ENCODE peak calls at places on chromosomes 11 and 22, in six cellular contexts. S is SK-N-SH, Q is K562, W is H1, V is HL-60, D is HepG2. O is an unnamed sample.

GRCh38 chr11:17574141-17574798 is 27.2 kb downstream of the OTOG start:
- DNase-seq in S (no peak), Q (no peak), W (no peak), V (no peak), D (no peak), O (no peak)

GRCh38 chr11:44589301-44589700 is 23.8 kb downstream of the CD82 start:
- DNase-seq in S (no peak), Q (no peak), W (no peak), V (no peak), D (no peak), O (no peak)

GRCh38 chr11:77590194-77590591 is 440 bp downstream of the AQP11 start:
- DNase-seq in S (no peak), Q (no peak), W (no peak), V (peak), D (peak), O (no peak)

GRCh38 chr11:85922367-85922766 is 67.2 kb downstream of the CCDC83 start:
- DNase-seq in S (no peak), Q (no peak), W (no peak), V (no peak), D (no peak), O (peak)

GRCh38 chr22:44523981-44524759 is 26.1 kb upstream of the RTL6 start:
- DNase-seq in S (no peak), Q (no peak), W (no peak), V (no peak), D (no peak), O (no peak)

GRCh38 chr11:24683578-24683977 is 186.7 kb downstream of the LUZP2 start:
- DNase-seq in S (no peak), Q (no peak), W (no peak), V (no peak), D (no peak), O (no peak)

GRCh38 chr22:20434773-20435172 is 2.9 kb downstream of the SCARF2 start:
- DNase-seq in S (no peak), Q (no peak), W (no peak), V (no peak), D (no peak), O (no peak)

GRCh38 chr11:134731562-134731961 is 319.5 kb upstream of the B3GAT1 start:
- DNase-seq in S (no peak), Q (no peak), W (peak), V (no peak), D (no peak), O (no peak)

GRCh38 chr11:128772814-128773213 is 78.9 kb downstream of the FLI1 start:
- DNase-seq in S (no peak), Q (no peak), W (no peak), V (peak), D (no peak), O (no peak)

GRCh38 chr11:31114437-31114836 is 255.1 kb downstream of the DCDC1 start:
- DNase-seq in S (no peak), Q (no peak), W (no peak), V (no peak), D (no peak), O (no peak)

GRCh38 chr11:76524919-76525318 is 80.1 kb downstream of the EMSY start:
- DNase-seq in S (no peak), Q (no peak), W (no peak), V (no peak), D (peak), O (no peak)

GRCh38 chr11:45383229-45383628 is 97.1 kb upstream of the SYT13 start:
- DNase-seq in S (no peak), Q (no peak), W (no peak), V (peak), D (no peak), O (no peak)

GRCh38 chr11:8810331-8811301 is 100.4 kb upstream of the AKIP1 start:
- DNase-seq in S (peak), Q (peak), W (no peak), V (no peak), D (peak), O (no peak)

GRCh38 chr11:46229250-46229649 is 48.2 kb upstream of the CREB3L1 start:
- DNase-seq in S (no peak), Q (no peak), W (no peak), V (no peak), D (no peak), O (no peak)

GRCh38 chr22:26398741-26399153 is 30.3 kb upstream of the ASPHD2 start:
- DNase-seq in S (peak), Q (peak), W (peak), V (peak), D (no peak), O (no peak)

GRCh38 chr11:70191495-70192140 is 11.5 kb upstream of the FADD start:
- DNase-seq in S (peak), Q (peak), W (peak), V (peak), D (peak), O (no peak)
- TF ChIP-seq GABPA in S (no peak), Q (no peak), W (peak), V (no peak), D (no peak), O (no peak)

DNA sequence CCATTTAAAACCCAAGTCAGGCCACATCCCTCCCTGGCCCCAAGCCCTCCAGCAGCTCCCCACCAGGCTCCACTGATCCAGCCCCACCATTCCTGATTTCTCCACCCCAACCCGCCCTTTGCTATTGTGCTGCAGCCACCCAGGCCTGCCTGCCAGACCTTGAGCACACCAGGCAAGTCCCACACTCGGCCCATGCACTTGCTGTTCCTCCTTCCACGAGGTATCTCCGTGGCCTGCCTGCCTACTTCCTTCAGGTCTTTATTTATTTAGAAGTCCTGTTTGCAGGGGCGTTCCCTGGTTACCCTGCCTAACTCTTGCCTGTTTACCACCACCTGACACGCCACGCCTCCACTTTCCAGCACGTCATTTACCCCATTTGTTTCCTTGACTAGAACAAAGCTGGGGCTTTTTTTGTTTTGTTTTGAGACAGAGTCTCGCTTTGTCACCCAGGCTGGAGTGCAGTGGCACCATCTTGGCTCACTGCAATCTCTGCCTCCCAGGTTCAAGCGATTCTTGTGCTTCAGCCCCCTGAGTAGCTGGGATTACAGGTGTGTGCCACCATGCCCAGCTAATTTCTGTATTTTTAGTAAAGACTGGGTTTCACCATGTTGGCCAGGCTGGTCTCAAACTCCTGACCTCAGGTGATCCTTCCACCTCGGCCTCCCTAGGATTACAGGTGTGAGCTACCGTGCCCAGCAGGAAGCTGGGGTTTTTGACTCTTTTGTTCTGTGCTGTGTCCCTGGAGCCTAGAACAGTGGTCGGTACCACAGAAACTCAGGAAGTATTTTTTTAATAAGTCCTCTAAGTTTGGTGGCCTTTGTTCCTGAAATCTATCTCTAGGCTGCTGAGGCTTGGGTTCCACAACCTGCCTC is 6.7 kb downstream of the CENPM start:
- DNase-seq in S (no peak), Q (no peak), W (no peak), V (no peak), D (no peak), O (peak)
- TF ChIP-seq GABPA in S (no peak), Q (no peak), W (no peak), V (no peak), D (no peak), O (no peak)

DNA sequence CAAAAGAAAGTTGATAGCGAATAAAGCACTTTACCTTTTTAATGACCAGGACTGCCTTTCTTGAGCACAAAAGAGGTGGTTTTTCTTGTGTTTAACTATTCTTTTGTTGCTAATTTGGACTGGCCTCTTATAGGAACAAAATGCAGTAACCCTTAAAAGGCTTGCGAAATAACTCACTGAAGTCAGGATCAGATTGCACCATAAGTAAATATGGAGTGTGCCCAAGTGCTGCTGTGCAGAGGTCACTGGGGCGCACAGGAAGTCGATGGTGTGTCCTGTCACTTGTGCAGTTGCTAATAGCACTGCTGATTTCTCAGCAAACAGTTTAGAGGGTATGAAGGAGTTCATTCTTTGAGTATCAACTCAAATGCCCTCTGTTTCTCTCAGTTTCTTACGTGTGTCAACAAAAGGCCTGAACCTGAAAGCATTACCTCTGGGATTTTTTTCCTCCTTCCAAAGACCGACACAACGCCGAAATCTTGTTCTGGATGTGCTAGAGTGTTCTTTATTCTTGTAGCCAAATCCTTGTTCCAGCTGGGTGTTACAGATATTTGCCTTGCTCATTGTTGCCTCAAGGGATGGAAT is 71.3 kb downstream of the ATXN10 start:
- DNase-seq in S (no peak), Q (no peak), W (no peak), V (peak), D (peak), O (no peak)
- TF ChIP-seq GABPA in S (no peak), Q (no peak), W (no peak), V (no peak), D (no peak), O (no peak)

DNA sequence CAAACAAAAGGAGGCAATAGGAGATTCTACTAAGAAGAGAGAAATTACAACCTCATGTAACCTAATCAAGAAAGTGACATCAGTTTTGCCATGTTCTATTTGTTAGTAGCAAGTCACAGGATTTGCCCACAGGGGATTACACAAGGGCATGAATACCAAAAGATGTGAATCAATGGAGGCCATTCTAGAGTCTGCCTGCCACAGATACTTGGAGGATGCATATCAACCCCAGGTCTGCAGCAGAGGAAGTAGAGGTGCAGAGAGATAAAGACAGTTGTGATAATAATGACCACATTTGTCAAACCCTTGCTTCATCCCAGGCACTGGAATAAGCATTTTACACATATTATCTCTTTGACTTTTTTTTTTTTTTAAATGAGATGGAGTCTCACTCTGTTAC is 2.4 kb upstream of the ASCC2 start:
- DNase-seq in S (no peak), Q (peak), W (no peak), V (peak), D (no peak), O (no peak)
- TF ChIP-seq GABPA in S (no peak), Q (peak), W (no peak), V (no peak), D (no peak), O (no peak)

GRCh38 chr11:67303132-67303988 is at the start of gene SSH3:
- DNase-seq in S (peak), Q (no peak), W (peak), V (peak), D (peak), O (no peak)

GRCh38 chr11:67301313-67301921 is 1.9 kb upstream of the SSH3 start:
- DNase-seq in S (no peak), Q (no peak), W (no peak), V (no peak), D (no peak), O (no peak)

GRCh38 chr11:67303989-67304411 is 670 bp downstream of the SSH3 start:
- DNase-seq in S (peak), Q (no peak), W (no peak), V (no peak), D (no peak), O (no peak)

GRCh38 chr11:67301951-67302516 is 1.3 kb upstream of the SSH3 start:
- DNase-seq in S (no peak), Q (no peak), W (no peak), V (peak), D (no peak), O (no peak)

DNA sequence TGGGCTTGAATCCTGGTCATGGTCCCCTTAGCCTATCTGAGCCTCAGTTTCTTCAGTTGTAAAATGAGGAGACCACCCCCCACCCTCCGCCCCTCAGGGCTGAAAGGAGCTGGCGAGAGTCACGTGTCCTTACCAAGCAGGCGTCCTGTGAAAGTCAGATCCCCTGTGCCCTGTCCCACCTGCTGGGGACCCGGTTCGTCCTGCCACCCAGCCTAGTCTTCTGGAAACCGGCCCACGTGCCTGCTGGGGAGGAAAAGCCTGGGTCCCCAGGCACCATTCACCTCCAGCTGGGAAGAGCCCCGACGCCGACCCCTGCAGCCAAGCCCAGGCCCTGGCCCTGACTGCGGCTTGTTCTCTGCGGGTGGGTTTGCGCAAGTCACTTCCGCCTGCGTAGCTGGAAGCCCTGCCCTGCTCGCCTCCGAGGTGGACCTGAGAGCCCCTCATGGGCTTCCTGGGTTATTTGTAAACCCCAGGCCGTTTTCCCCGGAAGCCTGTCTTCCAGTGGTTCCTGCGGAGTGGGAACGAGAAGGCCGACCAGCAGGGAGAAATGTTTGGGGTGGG is 679 bp upstream of the SSH3 start:
- DNase-seq in S (no peak), Q (no peak), W (no peak), V (peak), D (no peak), O (no peak)
- TF ChIP-seq GABPA in S (no peak), Q (no peak), W (no peak), V (no peak), D (no peak), O (no peak)

GRCh38 chr11:61787928-61788491 is 4.4 kb downstream of the TMEM258 start:
- DNase-seq in S (peak), Q (peak), W (no peak), V (peak), D (peak), O (no peak)
- TF ChIP-seq GABPA in S (no peak), Q (no peak), W (no peak), V (no peak), D (no peak), O (no peak)

GRCh38 chr22:40332319-40332781 is 13.9 kb upstream of the ADSL start:
- DNase-seq in S (peak), Q (no peak), W (no peak), V (no peak), D (no peak), O (no peak)
- TF ChIP-seq GABPA in S (no peak), Q (no peak), W (no peak), V (no peak), D (no peak), O (no peak)